ENCODE peak calls at places on chromosomes 11 and 22, in nine cellular contexts. F is T follicular helper cell; Y is neural crest cell; O is HepG2; X is CD8-positive, alpha-beta T cell; I is mammary epithelial cell; H is germinal center; L is naive thymus-derived CD8-positive, alpha-beta T cell; T is EL. J is an unnamed sample.

GRCh38 chr11:5624489-5625278 is at the start of gene TRIM34:
- DNase-seq in T (peak), I (peak), L (peak), F (peak), O (no peak), X (peak), Y (no peak), H (peak), J (peak)

GRCh38 chr11:118530180-118530682 is 761 bp upstream of the TMEM25 start:
- DNase-seq in T (peak), X (no peak), H (no peak), L (no peak), F (no peak), Y (no peak), O (no peak), I (peak), J (peak)

GRCh38 chr11:134022748-134023147 is 46.1 kb upstream of the JAM3 start:
- DNase-seq in X (no peak), L (no peak), I (no peak), O (no peak), T (no peak), H (no peak), Y (no peak), F (no peak), J (no peak)

GRCh38 chr11:71206186-71206585 is 46.2 kb downstream of the SHANK2 start:
- DNase-seq in Y (no peak), I (no peak), F (no peak), T (no peak), O (no peak), X (no peak), H (no peak), L (no peak), J (no peak)

GRCh38 chr22:39236321-39237275 is 8.2 kb downstream of the PDGFB start:
- DNase-seq in Y (no peak), L (peak), F (no peak), O (no peak), I (no peak), X (no peak), T (no peak), H (no peak), J (no peak)

GRCh38 chr11:44006882-44007495 is 40.8 kb upstream of the ACCSL start:
- DNase-seq in X (no peak), I (no peak), Y (no peak), H (no peak), T (no peak), O (no peak), L (no peak), F (no peak), J (no peak)

GRCh38 chr11:111565111-111565720 is 24.7 kb downstream of the LAYN start:
- DNase-seq in Y (peak), X (peak), I (peak), H (peak), O (peak), L (peak), T (peak), F (peak), J (peak)

GRCh38 chr22:44153705-44154104 is 27.0 kb upstream of the PARVG start:
- DNase-seq in T (no peak), Y (no peak), F (no peak), O (no peak), X (no peak), L (no peak), I (no peak), H (no peak), J (no peak)

GRCh38 chr11:93743316-93743715 is 1.8 kb downstream of the C11orf54 start:
- DNase-seq in Y (no peak), I (no peak), X (no peak), H (no peak), L (no peak), T (no peak), O (no peak), F (no peak), J (no peak)

GRCh38 chr22:43501951-43502874 is 90.4 kb downstream of the MPPED1 start:
- DNase-seq in T (no peak), F (no peak), X (no peak), I (no peak), Y (no peak), O (no peak), L (no peak), H (no peak), J (no peak)

GRCh38 chr11:133650082-133650481 is 117.8 kb upstream of the OPCML start:
- DNase-seq in H (no peak), I (no peak), Y (no peak), T (no peak), L (no peak), O (no peak), X (no peak), F (no peak), J (no peak)

GRCh38 chr22:22591348-22592299 is 32.6 kb upstream of the PRAME start:
- DNase-seq in O (no peak), X (no peak), H (no peak), Y (no peak), L (no peak), I (no peak), T (no peak), F (no peak), J (peak)

GRCh38 chr11:78416285-78417174 is 1.1 kb downstream of the GAB2 start:
- DNase-seq in H (peak), F (peak), Y (peak), T (peak), O (peak), I (peak), L (peak), X (peak), J (peak)

GRCh38 chr11:88603499-88603898 is 266.0 kb upstream of the CTSC start:
- DNase-seq in X (no peak), Y (no peak), O (no peak), I (peak), H (no peak), L (no peak), T (no peak), F (no peak), J (no peak)